ENCODE peak calls at places on chromosomes 7 and 10, in six cellular contexts. N, O, I, J, Z and K are unnamed samples.

GRCh38 chr10:118035358-118036031 is 11.2 kb downstream of the RAB11FIP2 start:
- DNase-seq in I (no peak), Z (no peak), N (no peak), O (peak; percentile 18), J (no peak), K (no peak)

GRCh38 chr7:50358306-50358705 is 53.8 kb downstream of the IKZF1 start:
- DNase-seq in I (no peak), Z (no peak), O (no peak), J (no peak), N (no peak), K (no peak)

GRCh38 chr10:119652361-119652760 is 1.2 kb downstream of the BAG3 start:
- DNase-seq in J (no peak), Z (no peak), N (no peak), O (peak; percentile 79), I (no peak), K (no peak)

GRCh38 chr10:130778166-130778545 is 533.4 kb downstream of the TCERG1L start:
- DNase-seq in J (no peak), N (no peak), O (no peak), I (no peak), Z (no peak), K (no peak)

GRCh38 chr7:14835399-14835798 is 67.2 kb downstream of the DGKB start:
- DNase-seq in O (no peak), I (no peak), N (no peak), J (no peak), Z (no peak), K (no peak)

GRCh38 chr7:36972140-36972518 is 247.8 kb upstream of the AOAH start:
- DNase-seq in I (no peak), Z (no peak), O (no peak), N (no peak), J (no peak), K (no peak)

GRCh38 chr7:28980504-28981281 is 22.6 kb upstream of the TRIL start:
- DNase-seq in Z (no peak), I (no peak), J (no peak), N (peak; percentile 12), O (peak; percentile 30), K (no peak)

GRCh38 chr10:118307237-118307636 is 34.9 kb downstream of the FAM204A start:
- DNase-seq in Z (no peak), I (no peak), O (no peak), J (no peak), N (no peak), K (no peak)

GRCh38 chr7:85104432-85105205 is 82.2 kb downstream of the SEMA3D start:
- DNase-seq in Z (no peak), J (no peak), I (no peak), N (no peak), O (peak; percentile 65), K (no peak)

GRCh38 chr10:22599048-22599561 is 115.3 kb downstream of the PIP4K2A start:
- DNase-seq in O (peak; percentile 74), N (no peak), J (no peak), Z (no peak), I (no peak), K (no peak)

GRCh38 chr7:31982962-31983361 is 87.2 kb downstream of the PDE1C start:
- DNase-seq in Z (no peak), O (no peak), N (no peak), I (no peak), J (no peak), K (no peak)

GRCh38 chr7:113710310-113711106 is 208.3 kb downstream of the PPP1R3A start:
- DNase-seq in O (peak; percentile 88), Z (peak; percentile 20), N (no peak), I (no peak), J (peak; percentile 73), K (peak; percentile 26)

GRCh38 chr7:104328970-104329825 is 795 bp downstream of the LHFPL3 start:
- DNase-seq in N (no peak), I (no peak), O (no peak), J (peak; percentile 23), Z (no peak), K (no peak)

GRCh38 chr10:125029584-125030242 is 87.8 kb downstream of the ZRANB1 start:
- DNase-seq in J (no peak), N (no peak), O (peak; percentile 75), Z (no peak), I (no peak), K (no peak)

GRCh38 chr7:131554880-131555516 is 1.4 kb downstream of the PODXL start:
- DNase-seq in I (no peak), J (no peak), N (no peak), Z (no peak), O (no peak), K (no peak)

GRCh38 chr10:75984067-75984466 is 552.6 kb downstream of the LRMDA start:
- DNase-seq in I (no peak), O (no peak), Z (no peak), J (no peak), N (no peak), K (no peak)

GRCh38 chr10:93413252-93413689 is 68.9 kb downstream of the MYOF start:
- DNase-seq in J (no peak), N (peak; percentile 21), I (no peak), O (peak; percentile 52), Z (peak; percentile 7), K (no peak)

GRCh38 chr10:54749623-54750022 is 51.4 kb downstream of the PCDH15 start:
- DNase-seq in O (no peak), J (no peak), N (no peak), I (no peak), Z (no peak), K (no peak)

GRCh38 chr10:75187961-75188426 is 22.6 kb upstream of the VDAC2 start:
- DNase-seq in Z (peak; percentile 58), O (peak; percentile 93), I (no peak), N (no peak), J (peak; percentile 72), K (peak; percentile 15)

GRCh38 chr7:86089455-86089854 is 554.3 kb upstream of the GRM3 start:
- DNase-seq in J (no peak), I (no peak), Z (no peak), O (no peak), N (no peak), K (no peak)

GRCh38 chr10:49225218-49225876 is 37.2 kb upstream of the TMEM273 start:
- DNase-seq in I (no peak), J (no peak), Z (no peak), O (no peak), N (no peak), K (no peak)